ENCODE peak calls at places on chromosomes 13 and 19, in nine cellular contexts. One of them, this sample, is unnamed.

GRCh38 chr13:112218416-112218815 is 151.5 kb downstream of the SOX1 start:
- DNase-seq in ELF-1: no peak
- DNase-seq in body of pancreas: no peak
- DNase-seq in stimulated activated naive CD8-positive, alpha-beta T cell treated with anti-CD3 and anti-CD28 coated beads, Interleukin-15, amount 100 ng/mL, for 72 hours: no peak
- DNase-seq in stimulated activated CD8-positive, alpha-beta memory T cell treated with anti-CD3 and anti-CD28 coated beads, Interleukin-4, amount 100 ng/mL, for 24 hours: no peak
- DNase-seq in HFF-Myc: no peak
- DNase-seq in Caki2: no peak
- DNase-seq in NCI-H2171 treated with DMSO at 0.1 percent for 48 hours: no peak
- DNase-seq in A549: no peak
- DNase-seq in this sample: no peak

GRCh38 chr13:107238262-107238661 is 670.3 kb upstream of the ARGLU1 start:
- DNase-seq in ELF-1: no peak
- DNase-seq in body of pancreas: no peak
- DNase-seq in stimulated activated naive CD8-positive, alpha-beta T cell treated with anti-CD3 and anti-CD28 coated beads, Interleukin-15, amount 100 ng/mL, for 72 hours: no peak
- DNase-seq in stimulated activated CD8-positive, alpha-beta memory T cell treated with anti-CD3 and anti-CD28 coated beads, Interleukin-4, amount 100 ng/mL, for 24 hours: no peak
- DNase-seq in HFF-Myc: no peak
- DNase-seq in Caki2: no peak
- DNase-seq in NCI-H2171 treated with DMSO at 0.1 percent for 48 hours: no peak
- DNase-seq in A549: no peak
- DNase-seq in this sample: no peak

GRCh38 chr19:10748924-10749434 is 31.1 kb downstream of the DNM2 start:
- DNase-seq in ELF-1: peak
- DNase-seq in body of pancreas: peak
- DNase-seq in stimulated activated naive CD8-positive, alpha-beta T cell treated with anti-CD3 and anti-CD28 coated beads, Interleukin-15, amount 100 ng/mL, for 72 hours: no peak
- DNase-seq in stimulated activated CD8-positive, alpha-beta memory T cell treated with anti-CD3 and anti-CD28 coated beads, Interleukin-4, amount 100 ng/mL, for 24 hours: no peak
- DNase-seq in HFF-Myc: no peak
- DNase-seq in Caki2: peak
- DNase-seq in NCI-H2171 treated with DMSO at 0.1 percent for 48 hours: peak
- DNase-seq in A549: peak
- DNase-seq in this sample: no peak

GRCh38 chr19:29505034-29505824 is 20.6 kb upstream of the VSTM2B start:
- DNase-seq in ELF-1: peak
- DNase-seq in body of pancreas: no peak
- DNase-seq in stimulated activated naive CD8-positive, alpha-beta T cell treated with anti-CD3 and anti-CD28 coated beads, Interleukin-15, amount 100 ng/mL, for 72 hours: no peak
- DNase-seq in stimulated activated CD8-positive, alpha-beta memory T cell treated with anti-CD3 and anti-CD28 coated beads, Interleukin-4, amount 100 ng/mL, for 24 hours: no peak
- DNase-seq in HFF-Myc: no peak
- DNase-seq in Caki2: no peak
- DNase-seq in NCI-H2171 treated with DMSO at 0.1 percent for 48 hours: no peak
- DNase-seq in A549: no peak
- DNase-seq in this sample: no peak

GRCh38 chr19:13797870-13798269 is 2.6 kb downstream of the ZSWIM4 start:
- DNase-seq in ELF-1: no peak
- DNase-seq in body of pancreas: peak
- DNase-seq in stimulated activated naive CD8-positive, alpha-beta T cell treated with anti-CD3 and anti-CD28 coated beads, Interleukin-15, amount 100 ng/mL, for 72 hours: no peak
- DNase-seq in stimulated activated CD8-positive, alpha-beta memory T cell treated with anti-CD3 and anti-CD28 coated beads, Interleukin-4, amount 100 ng/mL, for 24 hours: no peak
- DNase-seq in HFF-Myc: no peak
- DNase-seq in Caki2: peak
- DNase-seq in NCI-H2171 treated with DMSO at 0.1 percent for 48 hours: no peak
- DNase-seq in A549: peak
- DNase-seq in this sample: no peak

GRCh38 chr19:53466726-53467125 is 807 bp upstream of the ZNF813 start:
- DNase-seq in ELF-1: peak
- DNase-seq in body of pancreas: no peak
- DNase-seq in stimulated activated naive CD8-positive, alpha-beta T cell treated with anti-CD3 and anti-CD28 coated beads, Interleukin-15, amount 100 ng/mL, for 72 hours: no peak
- DNase-seq in stimulated activated CD8-positive, alpha-beta memory T cell treated with anti-CD3 and anti-CD28 coated beads, Interleukin-4, amount 100 ng/mL, for 24 hours: no peak
- DNase-seq in HFF-Myc: no peak
- DNase-seq in Caki2: no peak
- DNase-seq in NCI-H2171 treated with DMSO at 0.1 percent for 48 hours: no peak
- DNase-seq in A549: no peak
- DNase-seq in this sample: peak

GRCh38 chr19:58317481-58318072 is 9.2 kb upstream of the ZSCAN22 start:
- DNase-seq in ELF-1: no peak
- DNase-seq in body of pancreas: no peak
- DNase-seq in stimulated activated naive CD8-positive, alpha-beta T cell treated with anti-CD3 and anti-CD28 coated beads, Interleukin-15, amount 100 ng/mL, for 72 hours: no peak
- DNase-seq in stimulated activated CD8-positive, alpha-beta memory T cell treated with anti-CD3 and anti-CD28 coated beads, Interleukin-4, amount 100 ng/mL, for 24 hours: no peak
- DNase-seq in HFF-Myc: peak
- DNase-seq in Caki2: peak
- DNase-seq in NCI-H2171 treated with DMSO at 0.1 percent for 48 hours: no peak
- DNase-seq in A549: peak
- DNase-seq in this sample: no peak

GRCh38 chr13:45257638-45258338 is 56.9 kb upstream of the KCTD4 start:
- DNase-seq in ELF-1: no peak
- DNase-seq in body of pancreas: no peak
- DNase-seq in stimulated activated naive CD8-positive, alpha-beta T cell treated with anti-CD3 and anti-CD28 coated beads, Interleukin-15, amount 100 ng/mL, for 72 hours: no peak
- DNase-seq in stimulated activated CD8-positive, alpha-beta memory T cell treated with anti-CD3 and anti-CD28 coated beads, Interleukin-4, amount 100 ng/mL, for 24 hours: no peak
- DNase-seq in HFF-Myc: no peak
- DNase-seq in Caki2: no peak
- DNase-seq in NCI-H2171 treated with DMSO at 0.1 percent for 48 hours: no peak
- DNase-seq in A549: no peak
- DNase-seq in this sample: no peak

GRCh38 chr13:20241593-20241992 is 9.5 kb upstream of the GJB6 start:
- DNase-seq in ELF-1: no peak
- DNase-seq in body of pancreas: no peak
- DNase-seq in stimulated activated naive CD8-positive, alpha-beta T cell treated with anti-CD3 and anti-CD28 coated beads, Interleukin-15, amount 100 ng/mL, for 72 hours: no peak
- DNase-seq in stimulated activated CD8-positive, alpha-beta memory T cell treated with anti-CD3 and anti-CD28 coated beads, Interleukin-4, amount 100 ng/mL, for 24 hours: no peak
- DNase-seq in HFF-Myc: no peak
- DNase-seq in Caki2: no peak
- DNase-seq in NCI-H2171 treated with DMSO at 0.1 percent for 48 hours: no peak
- DNase-seq in A549: no peak
- DNase-seq in this sample: no peak

GRCh38 chr19:15551183-15552004 is 43.1 kb downstream of the CYP4F22 start:
- DNase-seq in ELF-1: peak
- DNase-seq in body of pancreas: peak
- DNase-seq in stimulated activated naive CD8-positive, alpha-beta T cell treated with anti-CD3 and anti-CD28 coated beads, Interleukin-15, amount 100 ng/mL, for 72 hours: peak
- DNase-seq in stimulated activated CD8-positive, alpha-beta memory T cell treated with anti-CD3 and anti-CD28 coated beads, Interleukin-4, amount 100 ng/mL, for 24 hours: peak
- DNase-seq in HFF-Myc: no peak
- DNase-seq in Caki2: peak
- DNase-seq in NCI-H2171 treated with DMSO at 0.1 percent for 48 hours: no peak
- DNase-seq in A549: peak
- DNase-seq in this sample: peak

GRCh38 chr13:94505730-94506129 is 26.2 kb upstream of the DCT start:
- DNase-seq in ELF-1: no peak
- DNase-seq in body of pancreas: no peak
- DNase-seq in stimulated activated naive CD8-positive, alpha-beta T cell treated with anti-CD3 and anti-CD28 coated beads, Interleukin-15, amount 100 ng/mL, for 72 hours: no peak
- DNase-seq in stimulated activated CD8-positive, alpha-beta memory T cell treated with anti-CD3 and anti-CD28 coated beads, Interleukin-4, amount 100 ng/mL, for 24 hours: no peak
- DNase-seq in HFF-Myc: no peak
- DNase-seq in Caki2: no peak
- DNase-seq in NCI-H2171 treated with DMSO at 0.1 percent for 48 hours: no peak
- DNase-seq in A549: no peak
- DNase-seq in this sample: no peak

GRCh38 chr19:40982594-40983101 is 8.4 kb upstream of the CYP2B6 start:
- DNase-seq in ELF-1: peak
- DNase-seq in body of pancreas: no peak
- DNase-seq in stimulated activated naive CD8-positive, alpha-beta T cell treated with anti-CD3 and anti-CD28 coated beads, Interleukin-15, amount 100 ng/mL, for 72 hours: no peak
- DNase-seq in stimulated activated CD8-positive, alpha-beta memory T cell treated with anti-CD3 and anti-CD28 coated beads, Interleukin-4, amount 100 ng/mL, for 24 hours: no peak
- DNase-seq in HFF-Myc: no peak
- DNase-seq in Caki2: no peak
- DNase-seq in NCI-H2171 treated with DMSO at 0.1 percent for 48 hours: no peak
- DNase-seq in A549: no peak
- DNase-seq in this sample: peak

GRCh38 chr19:31985001-31985605 is 360.3 kb upstream of the ZNF507 start:
- DNase-seq in ELF-1: no peak
- DNase-seq in body of pancreas: no peak
- DNase-seq in stimulated activated naive CD8-positive, alpha-beta T cell treated with anti-CD3 and anti-CD28 coated beads, Interleukin-15, amount 100 ng/mL, for 72 hours: no peak
- DNase-seq in stimulated activated CD8-positive, alpha-beta memory T cell treated with anti-CD3 and anti-CD28 coated beads, Interleukin-4, amount 100 ng/mL, for 24 hours: no peak
- DNase-seq in HFF-Myc: no peak
- DNase-seq in Caki2: no peak
- DNase-seq in NCI-H2171 treated with DMSO at 0.1 percent for 48 hours: no peak
- DNase-seq in A549: no peak
- DNase-seq in this sample: no peak

GRCh38 chr13:53028637-53029121 is at the start of gene OLFM4:
- DNase-seq in ELF-1: no peak
- DNase-seq in body of pancreas: peak
- DNase-seq in stimulated activated naive CD8-positive, alpha-beta T cell treated with anti-CD3 and anti-CD28 coated beads, Interleukin-15, amount 100 ng/mL, for 72 hours: no peak
- DNase-seq in stimulated activated CD8-positive, alpha-beta memory T cell treated with anti-CD3 and anti-CD28 coated beads, Interleukin-4, amount 100 ng/mL, for 24 hours: no peak
- DNase-seq in HFF-Myc: no peak
- DNase-seq in Caki2: no peak
- DNase-seq in NCI-H2171 treated with DMSO at 0.1 percent for 48 hours: no peak
- DNase-seq in A549: no peak
- DNase-seq in this sample: peak

GRCh38 chr19:47832723-47833122 is 11.0 kb downstream of the CRX start:
- DNase-seq in ELF-1: no peak
- DNase-seq in body of pancreas: no peak
- DNase-seq in stimulated activated naive CD8-positive, alpha-beta T cell treated with anti-CD3 and anti-CD28 coated beads, Interleukin-15, amount 100 ng/mL, for 72 hours: no peak
- DNase-seq in stimulated activated CD8-positive, alpha-beta memory T cell treated with anti-CD3 and anti-CD28 coated beads, Interleukin-4, amount 100 ng/mL, for 24 hours: no peak
- DNase-seq in HFF-Myc: no peak
- DNase-seq in Caki2: no peak
- DNase-seq in NCI-H2171 treated with DMSO at 0.1 percent for 48 hours: no peak
- DNase-seq in A549: peak
- DNase-seq in this sample: no peak

GRCh38 chr13:46571189-46571901 is 18.4 kb downstream of the LRCH1 start:
- DNase-seq in ELF-1: no peak
- DNase-seq in body of pancreas: no peak
- DNase-seq in stimulated activated naive CD8-positive, alpha-beta T cell treated with anti-CD3 and anti-CD28 coated beads, Interleukin-15, amount 100 ng/mL, for 72 hours: no peak
- DNase-seq in stimulated activated CD8-positive, alpha-beta memory T cell treated with anti-CD3 and anti-CD28 coated beads, Interleukin-4, amount 100 ng/mL, for 24 hours: no peak
- DNase-seq in HFF-Myc: no peak
- DNase-seq in Caki2: no peak
- DNase-seq in NCI-H2171 treated with DMSO at 0.1 percent for 48 hours: no peak
- DNase-seq in A549: peak
- DNase-seq in this sample: no peak

GRCh38 chr13:74173822-74174221 is 39.6 kb upstream of the KLF12 start:
- DNase-seq in ELF-1: no peak
- DNase-seq in body of pancreas: no peak
- DNase-seq in stimulated activated naive CD8-positive, alpha-beta T cell treated with anti-CD3 and anti-CD28 coated beads, Interleukin-15, amount 100 ng/mL, for 72 hours: no peak
- DNase-seq in stimulated activated CD8-positive, alpha-beta memory T cell treated with anti-CD3 and anti-CD28 coated beads, Interleukin-4, amount 100 ng/mL, for 24 hours: no peak
- DNase-seq in HFF-Myc: no peak
- DNase-seq in Caki2: no peak
- DNase-seq in NCI-H2171 treated with DMSO at 0.1 percent for 48 hours: no peak
- DNase-seq in A549: no peak
- DNase-seq in this sample: no peak

This sample was measured in H9.